ENCODE peak calls at places on chromosomes 13 and 19, in four cellular contexts. H is IMR-90, V is mesendoderm, M is mesenchymal stem cell. E is an unnamed sample.

GRCh38 chr19:10120538-10121198 is 969 bp upstream of the EIF3G start:
- DNase-seq in V (no peak), H (peak), M (peak), E (no peak)

GRCh38 chr13:24107955-24108614 is 52.4 kb upstream of the SPATA13 start:
- DNase-seq in H (peak), M (peak), V (no peak), E (no peak)

GRCh38 chr19:44303976-44304568 is 753 bp downstream of the ZNF235 start:
- DNase-seq in M (peak), H (peak), V (peak), E (peak)

GRCh38 chr19:52592301-52592700 is 22.2 kb downstream of the ZNF701 start:
- DNase-seq in H (no peak), M (no peak), V (no peak), E (no peak)

GRCh38 chr19:30360378-30361106 is 11.6 kb upstream of the ZNF536 start:
- DNase-seq in M (no peak), V (peak), H (no peak), E (no peak)

GRCh38 chr19:35268546-35269424 is at the start of gene USF2:
- DNase-seq in H (peak), M (peak), V (peak), E (peak)

GRCh38 chr13:52459668-52460067 is 4.4 kb downstream of the CKAP2 start:
- DNase-seq in H (peak), V (no peak), M (peak), E (no peak)

GRCh38 chr19:7783991-7784421 is 21.0 kb downstream of the CLEC4M start:
- DNase-seq in H (peak), M (peak), V (peak), E (no peak)

GRCh38 chr13:93227280-93227905 is 786 bp downstream of the GPC6 start:
- DNase-seq in M (peak), H (peak), V (peak), E (peak)

GRCh38 chr13:45700971-45701900 is 884 bp upstream of the CBY2 start:
- DNase-seq in V (no peak), H (no peak), M (no peak), E (no peak)

GRCh38 chr13:29496241-29496712 is 99.2 kb downstream of the SLC7A1 start:
- DNase-seq in M (no peak), H (no peak), V (no peak), E (no peak)

GRCh38 chr19:51784922-51785690 is 9.9 kb upstream of the FPR3 start:
- DNase-seq in V (no peak), H (no peak), M (no peak), E (no peak)

GRCh38 chr19:13169769-13170168 is 19.6 kb downstream of the IER2 start:
- DNase-seq in V (no peak), H (peak), M (peak), E (no peak)

GRCh38 chr19:36245210-36246005 is 30.5 kb downstream of the ZNF146 start:
- DNase-seq in V (peak), M (no peak), H (no peak), E (peak)

GRCh38 chr13:90272356-90272755 is 1075.1 kb upstream of the MIR17HG start:
- DNase-seq in H (no peak), M (no peak), V (no peak), E (no peak)

GRCh38 chr19:32971012-32971595 is 654 bp downstream of the CEP89 start:
- DNase-seq in H (no peak), V (no peak), M (no peak), E (no peak)

GRCh38 chr19:403221-404036 is 5.5 kb downstream of the C2CD4C start:
- DNase-seq in M (no peak), H (no peak), V (no peak), E (no peak)

GRCh38 chr13:70080030-70080429 is 27.6 kb upstream of the ATXN8OS start:
- DNase-seq in H (no peak), V (no peak), M (no peak), E (no peak)

GRCh38 chr13:103859952-103860351 is 793.7 kb upstream of the SLC10A2 start:
- DNase-seq in H (no peak), M (peak), V (no peak), E (no peak)

GRCh38 chr13:28497143-28497876 is 2.4 kb upstream of the FLT1 start:
- DNase-seq in H (no peak), M (no peak), V (no peak), E (no peak)

GRCh38 chr13:40495620-40496001 is 170.8 kb downstream of the FOXO1 start:
- DNase-seq in H (no peak), V (no peak), M (no peak), E (no peak)

GRCh38 chr19:35144600-35145436 is 1.8 kb downstream of the FXYD7 start:
- DNase-seq in M (no peak), V (peak), H (no peak), E (no peak)

GRCh38 chr13:96958286-96958891 is 35.9 kb downstream of the OXGR1 start:
- DNase-seq in H (peak), M (peak), V (peak), E (peak)

GRCh38 chr13:93635687-93636086 is 409.1 kb downstream of the GPC6 start:
- DNase-seq in H (peak), V (no peak), M (peak), E (no peak)

GRCh38 chr19:14509382-14509781 is 8.8 kb downstream of the DNAJB1 start:
- DNase-seq in V (no peak), M (no peak), H (no peak), E (no peak)

GRCh38 chr13:45199716-45200115 is 1.1 kb downstream of the KCTD4 start:
- DNase-seq in M (no peak), V (no peak), H (no peak), E (no peak)

GRCh38 chr13:38954291-38954690 is 36.3 kb downstream of the STOML3 start:
- DNase-seq in V (no peak), M (peak), H (no peak), E (no peak)

GRCh38 chr13:59038824-59039223 is 1124.9 kb downstream of the DIAPH3 start:
- DNase-seq in M (peak), V (no peak), H (peak), E (no peak)

GRCh38 chr19:36169084-36169760 is 17.0 kb upstream of the COX7A1 start:
- DNase-seq in M (no peak), V (no peak), H (no peak), E (no peak)

GRCh38 chr13:35512271-35512920 is 35.9 kb upstream of the MAB21L1 start:
- DNase-seq in V (peak), M (peak), H (peak), E (no peak)

GRCh38 chr13:97273341-97273831 is 51.3 kb downstream of the MBNL2 start:
- DNase-seq in H (no peak), M (no peak), V (no peak), E (no peak)

GRCh38 chr19:19460761-19461265 is 54.5 kb downstream of the TSSK6 start:
- DNase-seq in H (peak), M (peak), V (peak), E (no peak)

GRCh38 chr19:38869836-38870607 is 8.1 kb downstream of the RINL start:
- DNase-seq in H (peak), M (peak), V (peak), E (peak)

GRCh38 chr13:109654341-109655205 is 131.8 kb downstream of the IRS2 start:
- DNase-seq in M (peak), H (no peak), V (no peak), E (no peak)

GRCh38 chr19:33022472-33023116 is 42.1 kb downstream of the RHPN2 start:
- DNase-seq in V (peak), H (no peak), M (no peak), E (peak)

GRCh38 chr13:98921786-98922185 is 56.1 kb downstream of the DOCK9 start:
- DNase-seq in H (no peak), V (no peak), M (no peak), E (no peak)
- H2AK5ac ChIP-seq in H (no peak), V (no peak), M (no peak), E (peak)

GRCh38 chr19:46787331-46788100 is 878 bp downstream of the SLC1A5 start:
- DNase-seq in H (peak), V (peak), M (peak), E (peak)
- H2AK5ac ChIP-seq in H (peak), V (peak), M (no peak), E (peak)

GRCh38 chr19:6126335-6126974 is 9.0 kb upstream of the ACSBG2 start:
- DNase-seq in M (peak), H (peak), V (peak), E (no peak)

GRCh38 chr19:6127716-6128335 is 7.6 kb upstream of the ACSBG2 start:
- DNase-seq in M (peak), H (peak), V (no peak), E (no peak)

GRCh38 chr19:6125571-6125989 is 9.9 kb upstream of the ACSBG2 start:
- DNase-seq in V (peak), M (peak), H (peak), E (no peak)
- H2AK5ac ChIP-seq in V (no peak), M (no peak), H (peak), E (no peak)

DNA sequence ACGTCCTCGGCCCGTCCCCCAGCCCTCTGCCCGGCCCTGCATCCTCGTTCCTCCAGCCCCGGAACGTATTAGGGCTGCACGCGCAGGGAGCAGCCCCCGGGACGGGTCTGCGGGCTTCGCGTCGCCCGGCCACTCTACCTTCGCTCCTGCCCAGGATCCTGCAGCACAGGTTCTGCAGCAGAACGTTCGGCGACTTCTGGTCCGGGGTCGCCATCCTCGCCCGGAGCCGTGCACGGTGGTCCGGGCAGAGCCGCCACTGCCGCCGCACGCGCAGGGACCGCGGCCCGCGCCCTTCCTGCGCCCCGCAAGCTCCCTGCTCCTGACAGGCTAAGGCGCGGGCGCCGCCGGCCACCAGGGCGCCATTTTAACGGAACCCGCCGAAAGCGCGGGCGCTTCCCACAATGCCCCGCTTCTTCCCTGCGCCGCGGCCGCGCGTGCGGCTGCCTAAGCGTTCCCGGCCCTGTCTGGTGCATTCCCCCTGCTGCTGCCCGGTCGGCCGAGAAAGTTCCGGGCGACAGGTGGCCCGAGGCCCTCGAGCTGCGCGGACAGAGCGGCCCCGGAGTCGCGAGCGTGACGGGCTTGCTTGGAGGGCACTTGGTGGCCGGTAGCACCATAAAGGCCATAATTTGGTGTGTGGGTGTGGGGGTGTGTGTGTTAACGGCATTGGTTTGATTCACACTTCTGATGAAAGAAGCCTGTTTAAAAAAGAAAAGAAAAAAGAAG is at the start of gene TUBGCP3:
- DNase-seq in M (peak), H (peak), V (peak), E (peak)
- H2AK5ac ChIP-seq in M (peak), H (peak), V (no peak), E (peak)

GRCh38 chr19:18418725-18419194 is 438 bp upstream of the SSBP4 start:
- DNase-seq in V (no peak), H (no peak), M (peak), E (no peak)
- H2AK5ac ChIP-seq in V (peak), H (peak), M (peak), E (peak)

GRCh38 chr19:17243340-17243853 is 2.3 kb downstream of the NR2F6 start:
- DNase-seq in M (no peak), H (no peak), V (no peak), E (no peak)

GRCh38 chr19:17244618-17245534 is 843 bp downstream of the NR2F6 start:
- DNase-seq in V (no peak), H (no peak), M (no peak), E (no peak)

GRCh38 chr19:17243854-17244617 is 1.7 kb downstream of the NR2F6 start:
- DNase-seq in H (peak), M (peak), V (peak), E (no peak)

GRCh38 chr19:17246681-17247425 is 1.1 kb upstream of the NR2F6 start:
- DNase-seq in M (peak), V (no peak), H (peak), E (no peak)

GRCh38 chr19:17245535-17245984 is at the start of gene NR2F6:
- DNase-seq in V (no peak), H (no peak), M (no peak), E (no peak)
- H2AK5ac ChIP-seq in V (no peak), H (peak), M (peak), E (peak)

DNA sequence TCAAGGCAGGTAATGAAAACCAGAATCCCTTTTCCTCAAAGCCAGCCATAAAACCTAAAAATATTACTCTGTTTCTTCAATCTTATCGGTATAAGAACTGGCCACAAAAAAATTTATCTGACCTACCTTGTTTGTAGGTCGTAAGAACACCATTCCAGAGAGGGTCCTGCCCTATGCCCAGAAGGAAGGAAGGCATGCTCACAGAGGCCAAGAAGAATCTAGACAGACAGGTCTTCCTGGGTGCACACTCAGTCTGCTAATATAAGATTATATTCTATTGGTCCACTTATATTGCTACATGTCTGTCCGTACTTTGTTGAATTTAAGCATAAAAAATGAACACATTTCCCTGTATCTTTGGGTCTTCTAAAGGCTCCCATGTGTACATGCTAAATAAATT is 2136.1 kb upstream of the PCDH20 start:
- DNase-seq in H (no peak), M (no peak), V (no peak), E (no peak)
- H2AK5ac ChIP-seq in H (no peak), M (no peak), V (no peak), E (no peak)

GRCh38 chr19:11478167-11479089 is 2.4 kb downstream of the ELAVL3 start:
- DNase-seq in M (no peak), V (no peak), H (no peak), E (no peak)
- H2AK5ac ChIP-seq in M (no peak), V (no peak), H (no peak), E (peak)

GRCh38 chr19:40424637-40425449 is 949 bp downstream of the SERTAD1 start:
- DNase-seq in H (peak), M (peak), V (peak), E (no peak)
- H2AK5ac ChIP-seq in H (peak), M (peak), V (no peak), E (peak)